ENCODE peak calls at places on chromosomes 2 and 18, in nine cellular contexts. One of them, this sample, is unnamed.

GRCh38 chr2:100240386-100240785 is 81.9 kb downstream of the LONRF2 start:
- DNase-seq in A549: no peak
- DNase-seq in suprapubic skin: peak; percentile 62
- DNase-seq in left ventricle myocardium inferior: no peak
- DNase-seq in mammary epithelial cell: no peak
- DNase-seq in cardiac muscle cell: no peak
- DNase-seq in foreskin keratinocyte: no peak
- DNase-seq in heart left ventricle: no peak
- DNase-seq in GM23338: no peak
- DNase-seq in this sample: no peak

GRCh38 chr2:235238537-235238936 is 255.3 kb upstream of the AGAP1 start:
- DNase-seq in A549: peak; percentile 12
- DNase-seq in suprapubic skin: no peak
- DNase-seq in left ventricle myocardium inferior: peak; percentile 74
- DNase-seq in mammary epithelial cell: no peak
- DNase-seq in cardiac muscle cell: no peak
- DNase-seq in foreskin keratinocyte: peak; percentile 41
- DNase-seq in heart left ventricle: no peak
- DNase-seq in GM23338: no peak
- DNase-seq in this sample: no peak

GRCh38 chr2:241129086-241129871 is 20.0 kb downstream of the PASK start:
- DNase-seq in A549: no peak
- DNase-seq in suprapubic skin: peak; percentile 73
- DNase-seq in left ventricle myocardium inferior: no peak
- DNase-seq in mammary epithelial cell: no peak
- DNase-seq in cardiac muscle cell: no peak
- DNase-seq in foreskin keratinocyte: no peak
- DNase-seq in heart left ventricle: no peak
- DNase-seq in GM23338: no peak
- DNase-seq in this sample: no peak

GRCh38 chr18:48770243-48770642 is 180.5 kb downstream of the SMAD7 start:
- DNase-seq in A549: no peak
- DNase-seq in suprapubic skin: no peak
- DNase-seq in left ventricle myocardium inferior: no peak
- DNase-seq in mammary epithelial cell: no peak
- DNase-seq in cardiac muscle cell: no peak
- DNase-seq in foreskin keratinocyte: no peak
- DNase-seq in heart left ventricle: peak; percentile 38
- DNase-seq in GM23338: no peak
- DNase-seq in this sample: no peak

GRCh38 chr2:79994161-79994560 is 310.4 kb downstream of the LRRTM1 start:
- DNase-seq in A549: no peak
- DNase-seq in suprapubic skin: no peak
- DNase-seq in left ventricle myocardium inferior: no peak
- DNase-seq in mammary epithelial cell: no peak
- DNase-seq in cardiac muscle cell: no peak
- DNase-seq in foreskin keratinocyte: no peak
- DNase-seq in heart left ventricle: no peak
- DNase-seq in GM23338: no peak
- DNase-seq in this sample: no peak

GRCh38 chr18:45049548-45050307 is 369.0 kb downstream of the SETBP1 start:
- DNase-seq in A549: no peak
- DNase-seq in suprapubic skin: no peak
- DNase-seq in left ventricle myocardium inferior: no peak
- DNase-seq in mammary epithelial cell: no peak
- DNase-seq in cardiac muscle cell: no peak
- DNase-seq in foreskin keratinocyte: no peak
- DNase-seq in heart left ventricle: no peak
- DNase-seq in GM23338: no peak
- DNase-seq in this sample: no peak

GRCh38 chr2:164764996-164765395 is 76.6 kb downstream of the COBLL1 start:
- DNase-seq in A549: no peak
- DNase-seq in suprapubic skin: no peak
- DNase-seq in left ventricle myocardium inferior: no peak
- DNase-seq in mammary epithelial cell: no peak
- DNase-seq in cardiac muscle cell: no peak
- DNase-seq in foreskin keratinocyte: no peak
- DNase-seq in heart left ventricle: no peak
- DNase-seq in GM23338: no peak
- DNase-seq in this sample: no peak

GRCh38 chr18:11464129-11464528 is 145.3 kb upstream of the SLC35G4 start:
- DNase-seq in A549: no peak
- DNase-seq in suprapubic skin: no peak
- DNase-seq in left ventricle myocardium inferior: no peak
- DNase-seq in mammary epithelial cell: no peak
- DNase-seq in cardiac muscle cell: no peak
- DNase-seq in foreskin keratinocyte: no peak
- DNase-seq in heart left ventricle: no peak
- DNase-seq in GM23338: no peak
- DNase-seq in this sample: no peak

GRCh38 chr2:237723613-237724012 is 75.0 kb upstream of the RBM44 start:
- DNase-seq in A549: peak; percentile 72
- DNase-seq in suprapubic skin: peak; percentile 73
- DNase-seq in left ventricle myocardium inferior: peak; percentile 59
- DNase-seq in mammary epithelial cell: peak; percentile 59
- DNase-seq in cardiac muscle cell: no peak
- DNase-seq in foreskin keratinocyte: peak; percentile 84
- DNase-seq in heart left ventricle: no peak
- DNase-seq in GM23338: peak; percentile 69
- DNase-seq in this sample: no peak

GRCh38 chr2:240864475-240864874 is 4.1 kb upstream of the AGXT start:
- DNase-seq in A549: no peak
- DNase-seq in suprapubic skin: no peak
- DNase-seq in left ventricle myocardium inferior: no peak
- DNase-seq in mammary epithelial cell: no peak
- DNase-seq in cardiac muscle cell: no peak
- DNase-seq in foreskin keratinocyte: no peak
- DNase-seq in heart left ventricle: no peak
- DNase-seq in GM23338: no peak
- DNase-seq in this sample: no peak

GRCh38 chr2:138267161-138267901 is 234.2 kb upstream of the SPOPL start:
- DNase-seq in A549: no peak
- DNase-seq in suprapubic skin: no peak
- DNase-seq in left ventricle myocardium inferior: no peak
- DNase-seq in mammary epithelial cell: peak; percentile 50
- DNase-seq in cardiac muscle cell: no peak
- DNase-seq in foreskin keratinocyte: peak; percentile 74
- DNase-seq in heart left ventricle: no peak
- DNase-seq in GM23338: no peak
- DNase-seq in this sample: no peak

GRCh38 chr2:170822292-170822884 is 5.7 kb downstream of the GAD1 start:
- DNase-seq in A549: peak; percentile 37
- DNase-seq in suprapubic skin: no peak
- DNase-seq in left ventricle myocardium inferior: no peak
- DNase-seq in mammary epithelial cell: no peak
- DNase-seq in cardiac muscle cell: no peak
- DNase-seq in foreskin keratinocyte: no peak
- DNase-seq in heart left ventricle: no peak
- DNase-seq in GM23338: peak; percentile 62
- DNase-seq in this sample: peak; percentile 54

GRCh38 chr2:218648473-218649100 is 10.8 kb downstream of the ZNF142 start:
- DNase-seq in A549: peak; percentile 80
- DNase-seq in suprapubic skin: no peak
- DNase-seq in left ventricle myocardium inferior: no peak
- DNase-seq in mammary epithelial cell: peak; percentile 45
- DNase-seq in cardiac muscle cell: peak; percentile 63
- DNase-seq in foreskin keratinocyte: peak; percentile 45
- DNase-seq in heart left ventricle: no peak
- DNase-seq in GM23338: peak; percentile 76
- DNase-seq in this sample: peak; percentile 74

GRCh38 chr2:213021971-213022899 is 129.2 kb downstream of the IKZF2 start:
- DNase-seq in A549: no peak
- DNase-seq in suprapubic skin: no peak
- DNase-seq in left ventricle myocardium inferior: no peak
- DNase-seq in mammary epithelial cell: peak; percentile 70
- DNase-seq in cardiac muscle cell: no peak
- DNase-seq in foreskin keratinocyte: peak; percentile 57
- DNase-seq in heart left ventricle: no peak
- DNase-seq in GM23338: no peak
- DNase-seq in this sample: no peak

GRCh38 chr2:213995400-213996105 is 415.3 kb upstream of the VWC2L start:
- DNase-seq in A549: peak; percentile 86
- DNase-seq in suprapubic skin: no peak
- DNase-seq in left ventricle myocardium inferior: no peak
- DNase-seq in mammary epithelial cell: peak; percentile 91
- DNase-seq in cardiac muscle cell: no peak
- DNase-seq in foreskin keratinocyte: peak; percentile 97
- DNase-seq in heart left ventricle: no peak
- DNase-seq in GM23338: no peak
- DNase-seq in this sample: no peak

GRCh38 chr2:65779021-65779420 is 346.6 kb upstream of the SPRED2 start:
- DNase-seq in A549: no peak
- DNase-seq in suprapubic skin: no peak
- DNase-seq in left ventricle myocardium inferior: no peak
- DNase-seq in mammary epithelial cell: no peak
- DNase-seq in cardiac muscle cell: no peak
- DNase-seq in foreskin keratinocyte: no peak
- DNase-seq in heart left ventricle: no peak
- DNase-seq in GM23338: no peak
- DNase-seq in this sample: no peak

DNA sequence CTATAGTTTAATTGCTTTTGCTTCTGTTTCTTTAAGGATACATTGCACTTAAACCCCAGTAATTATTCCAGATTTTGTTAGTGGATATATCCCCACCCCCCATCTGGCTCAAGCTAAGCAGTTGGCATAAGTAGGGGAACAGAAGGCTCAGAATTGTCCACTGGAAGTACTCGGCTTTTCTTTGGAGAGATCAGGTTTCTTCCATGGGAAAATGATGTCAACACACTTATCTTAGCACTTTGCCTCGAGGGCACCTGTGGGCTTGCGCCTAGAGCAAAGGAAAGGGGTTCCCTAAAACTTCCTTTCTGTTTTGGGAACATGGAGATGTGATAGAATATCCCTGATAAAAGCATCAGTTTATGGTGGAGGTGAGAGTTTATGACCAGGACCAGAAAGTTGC is 130.6 kb downstream of the FMNL2 start:
- DNase-seq in A549: no peak
- DNase-seq in suprapubic skin: no peak
- DNase-seq in left ventricle myocardium inferior: no peak
- DNase-seq in mammary epithelial cell: no peak
- DNase-seq in cardiac muscle cell: no peak
- DNase-seq in foreskin keratinocyte: no peak
- DNase-seq in heart left ventricle: no peak
- DNase-seq in GM23338: no peak
- DNase-seq in this sample: no peak
- H3K4me1 ChIP-seq in A549: peaks cover 56% of the 10 kb centered on the region
- H3K4me1 ChIP-seq in suprapubic skin: peaks cover 35% of the 10 kb centered on the region
- H3K4me1 ChIP-seq in left ventricle myocardium inferior: peaks cover 61% of the 10 kb centered on the region
- H3K4me1 ChIP-seq in mammary epithelial cell: peaks cover 29% of the 10 kb centered on the region
- H3K4me1 ChIP-seq in cardiac muscle cell: peaks cover 14% of the 10 kb centered on the region
- H3K4me1 ChIP-seq in foreskin keratinocyte: peaks cover 39% of the 10 kb centered on the region
- H3K4me1 ChIP-seq in heart left ventricle: peaks cover 6% of the 10 kb centered on the region
- H3K4me1 ChIP-seq in GM23338: peaks cover 67% of the 10 kb centered on the region
- H3K4me1 ChIP-seq in this sample: peaks cover 45% of the 10 kb centered on the region

GRCh38 chr2:61660511-61661388 is 122.6 kb upstream of the XPO1 start:
- DNase-seq in A549: no peak
- DNase-seq in suprapubic skin: no peak
- DNase-seq in left ventricle myocardium inferior: peak; percentile 23
- DNase-seq in mammary epithelial cell: no peak
- DNase-seq in cardiac muscle cell: peak; percentile 42
- DNase-seq in foreskin keratinocyte: no peak
- DNase-seq in heart left ventricle: no peak
- DNase-seq in GM23338: no peak
- DNase-seq in this sample: no peak
- TF ChIP-seq CTCF in A549: no peak
- TF ChIP-seq CTCF in suprapubic skin: no peak
- TF ChIP-seq CTCF in left ventricle myocardium inferior: peak; percentile 44
- TF ChIP-seq CTCF in mammary epithelial cell: no peak
- TF ChIP-seq CTCF in cardiac muscle cell: no peak
- TF ChIP-seq CTCF in foreskin keratinocyte: no peak
- TF ChIP-seq CTCF in heart left ventricle: no peak
- TF ChIP-seq CTCF in GM23338: no peak
- TF ChIP-seq CTCF in this sample: no peak

GRCh38 chr2:189131986-189132385 is 47.6 kb downstream of the COL5A2 start:
- DNase-seq in A549: no peak
- DNase-seq in suprapubic skin: no peak
- DNase-seq in left ventricle myocardium inferior: no peak
- DNase-seq in mammary epithelial cell: no peak
- DNase-seq in cardiac muscle cell: no peak
- DNase-seq in foreskin keratinocyte: no peak
- DNase-seq in heart left ventricle: no peak
- DNase-seq in GM23338: no peak
- DNase-seq in this sample: no peak
- H3K4me1 ChIP-seq in A549: peaks cover 5% of the 10 kb centered on the region
- H3K4me1 ChIP-seq in suprapubic skin: peaks cover 7% of the 10 kb centered on the region
- H3K4me1 ChIP-seq in left ventricle myocardium inferior: no peaks in the 10 kb centered on the region
- H3K4me1 ChIP-seq in mammary epithelial cell: peaks cover 4% of the 10 kb centered on the region
- H3K4me1 ChIP-seq in cardiac muscle cell: no peaks in the 10 kb centered on the region
- H3K4me1 ChIP-seq in foreskin keratinocyte: no peaks in the 10 kb centered on the region
- H3K4me1 ChIP-seq in heart left ventricle: no peaks in the 10 kb centered on the region
- H3K4me1 ChIP-seq in GM23338: no peaks in the 10 kb centered on the region
- H3K4me1 ChIP-seq in this sample: no peaks in the 10 kb centered on the region

GRCh38 chr2:163345795-163346573 is 389.8 kb downstream of the FIGN start:
- DNase-seq in A549: peak; percentile 76
- DNase-seq in suprapubic skin: no peak
- DNase-seq in left ventricle myocardium inferior: no peak
- DNase-seq in mammary epithelial cell: peak; percentile 66
- DNase-seq in cardiac muscle cell: peak; percentile 73
- DNase-seq in foreskin keratinocyte: peak; percentile 69
- DNase-seq in heart left ventricle: no peak
- DNase-seq in GM23338: peak; percentile 81
- DNase-seq in this sample: no peak

GRCh38 chr2:163347982-163348842 is 387.6 kb downstream of the FIGN start:
- DNase-seq in A549: peak; percentile 92
- DNase-seq in suprapubic skin: peak; percentile 82
- DNase-seq in left ventricle myocardium inferior: peak; percentile 75
- DNase-seq in mammary epithelial cell: peak; percentile 80
- DNase-seq in cardiac muscle cell: peak; percentile 90
- DNase-seq in foreskin keratinocyte: peak; percentile 71
- DNase-seq in heart left ventricle: peak; percentile 81
- DNase-seq in GM23338: peak; percentile 95
- DNase-seq in this sample: peak; percentile 80

GRCh38 chr2:163338270-163338669 is 397.5 kb downstream of the FIGN start:
- DNase-seq in A549: no peak
- DNase-seq in suprapubic skin: no peak
- DNase-seq in left ventricle myocardium inferior: no peak
- DNase-seq in mammary epithelial cell: no peak
- DNase-seq in cardiac muscle cell: no peak
- DNase-seq in foreskin keratinocyte: no peak
- DNase-seq in heart left ventricle: no peak
- DNase-seq in GM23338: peak; percentile 40
- DNase-seq in this sample: no peak

GRCh38 chr2:163341426-163341825 is 394.4 kb downstream of the FIGN start:
- DNase-seq in A549: no peak
- DNase-seq in suprapubic skin: no peak
- DNase-seq in left ventricle myocardium inferior: no peak
- DNase-seq in mammary epithelial cell: peak; percentile 89
- DNase-seq in cardiac muscle cell: no peak
- DNase-seq in foreskin keratinocyte: peak; percentile 82
- DNase-seq in heart left ventricle: no peak
- DNase-seq in GM23338: no peak
- DNase-seq in this sample: no peak

DNA sequence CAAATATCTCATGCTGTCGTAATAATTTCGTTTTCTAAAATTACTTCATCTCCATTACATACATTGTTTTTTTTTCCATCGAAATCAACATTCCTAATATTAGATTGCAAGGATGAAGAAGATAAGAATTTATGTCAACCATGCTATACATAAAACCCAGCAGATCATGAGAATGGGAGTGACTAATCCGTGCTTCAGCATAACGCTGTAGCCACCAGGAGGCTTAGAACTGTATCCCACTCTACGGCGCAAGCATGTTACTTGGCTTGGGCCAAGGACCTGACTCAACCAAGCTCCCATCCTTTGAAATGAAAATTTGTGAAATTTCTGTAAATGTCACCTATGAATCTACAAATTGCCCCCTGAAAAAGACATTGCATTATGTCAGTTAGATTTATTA is 392.5 kb downstream of the FIGN start:
- DNase-seq in A549: no peak
- DNase-seq in suprapubic skin: no peak
- DNase-seq in left ventricle myocardium inferior: no peak
- DNase-seq in mammary epithelial cell: no peak
- DNase-seq in cardiac muscle cell: no peak
- DNase-seq in foreskin keratinocyte: no peak
- DNase-seq in heart left ventricle: no peak
- DNase-seq in GM23338: no peak
- DNase-seq in this sample: no peak
- TF ChIP-seq CTCF in A549: no peak
- TF ChIP-seq CTCF in suprapubic skin: no peak
- TF ChIP-seq CTCF in left ventricle myocardium inferior: no peak
- TF ChIP-seq CTCF in mammary epithelial cell: no peak
- TF ChIP-seq CTCF in cardiac muscle cell: no peak
- TF ChIP-seq CTCF in foreskin keratinocyte: no peak
- TF ChIP-seq CTCF in heart left ventricle: no peak
- TF ChIP-seq CTCF in GM23338: peak; percentile 34
- TF ChIP-seq CTCF in this sample: no peak